ENCODE peak calls at places on chromosome 11, in seven cellular contexts. One of them, this sample, is unnamed.

GRCh38 chr11:78061088-78061920 is 2.4 kb upstream of the THRSP start:
- DNase-seq in esophagus squamous epithelium: no peak
- DNase-seq in NCI-H2029 treated with DMSO at 0.1 percent for 48 hours: no peak
- DNase-seq in A549: no peak
- DNase-seq in GM03348: no peak
- DNase-seq in activated CD4-positive, alpha-beta T cell treated with anti-CD3 and anti-CD28 coated beads, Interleukin-2, amount 50 U/mL, for 48 hours: no peak
- DNase-seq in activated CD8-positive, alpha-beta T cell treated with anti-CD3 and anti-CD28 coated beads, Interleukin-2, amount 10 ng/mL, durations not matched to agents 7 days and 5 days: no peak
- DNase-seq in this sample: no peak

GRCh38 chr11:102384419-102385052 is 37.5 kb downstream of the BIRC2 start:
- DNase-seq in A549: no peak
- DNase-seq in activated CD8-positive, alpha-beta T cell treated with anti-CD3 and anti-CD28 coated beads, Interleukin-2, amount 10 ng/mL, durations not matched to agents 7 days and 5 days: no peak
- DNase-seq in activated CD4-positive, alpha-beta T cell treated with anti-CD3 and anti-CD28 coated beads, Interleukin-2, amount 50 U/mL, for 48 hours: no peak
- DNase-seq in GM03348: no peak
- DNase-seq in esophagus squamous epithelium: no peak
- DNase-seq in NCI-H2029 treated with DMSO at 0.1 percent for 48 hours: no peak
- DNase-seq in this sample: no peak

GRCh38 chr11:74316772-74317505 is 5.5 kb upstream of the P4HA3 start:
- DNase-seq in A549: no peak
- DNase-seq in GM03348: peak
- DNase-seq in activated CD4-positive, alpha-beta T cell treated with anti-CD3 and anti-CD28 coated beads, Interleukin-2, amount 50 U/mL, for 48 hours: no peak
- DNase-seq in NCI-H2029 treated with DMSO at 0.1 percent for 48 hours: no peak
- DNase-seq in esophagus squamous epithelium: no peak
- DNase-seq in activated CD8-positive, alpha-beta T cell treated with anti-CD3 and anti-CD28 coated beads, Interleukin-2, amount 10 ng/mL, durations not matched to agents 7 days and 5 days: no peak
- DNase-seq in this sample: no peak

GRCh38 chr11:8301622-8302021 is 37.9 kb upstream of the LMO1 start:
- DNase-seq in GM03348: no peak
- DNase-seq in activated CD4-positive, alpha-beta T cell treated with anti-CD3 and anti-CD28 coated beads, Interleukin-2, amount 50 U/mL, for 48 hours: no peak
- DNase-seq in activated CD8-positive, alpha-beta T cell treated with anti-CD3 and anti-CD28 coated beads, Interleukin-2, amount 10 ng/mL, durations not matched to agents 7 days and 5 days: no peak
- DNase-seq in esophagus squamous epithelium: no peak
- DNase-seq in NCI-H2029 treated with DMSO at 0.1 percent for 48 hours: no peak
- DNase-seq in A549: no peak
- DNase-seq in this sample: no peak

GRCh38 chr11:72629266-72629665 is 45.0 kb downstream of the PDE2A start:
- DNase-seq in NCI-H2029 treated with DMSO at 0.1 percent for 48 hours: no peak
- DNase-seq in A549: no peak
- DNase-seq in esophagus squamous epithelium: no peak
- DNase-seq in activated CD4-positive, alpha-beta T cell treated with anti-CD3 and anti-CD28 coated beads, Interleukin-2, amount 50 U/mL, for 48 hours: no peak
- DNase-seq in activated CD8-positive, alpha-beta T cell treated with anti-CD3 and anti-CD28 coated beads, Interleukin-2, amount 10 ng/mL, durations not matched to agents 7 days and 5 days: no peak
- DNase-seq in GM03348: peak
- DNase-seq in this sample: no peak

GRCh38 chr11:73998846-73999575 is 9.9 kb downstream of the UCP3 start:
- DNase-seq in esophagus squamous epithelium: no peak
- DNase-seq in activated CD4-positive, alpha-beta T cell treated with anti-CD3 and anti-CD28 coated beads, Interleukin-2, amount 50 U/mL, for 48 hours: no peak
- DNase-seq in A549: no peak
- DNase-seq in GM03348: no peak
- DNase-seq in activated CD8-positive, alpha-beta T cell treated with anti-CD3 and anti-CD28 coated beads, Interleukin-2, amount 10 ng/mL, durations not matched to agents 7 days and 5 days: no peak
- DNase-seq in NCI-H2029 treated with DMSO at 0.1 percent for 48 hours: no peak
- DNase-seq in this sample: no peak

GRCh38 chr11:130163346-130164220 is 4.0 kb downstream of the ST14 start:
- DNase-seq in NCI-H2029 treated with DMSO at 0.1 percent for 48 hours: peak
- DNase-seq in GM03348: no peak
- DNase-seq in activated CD8-positive, alpha-beta T cell treated with anti-CD3 and anti-CD28 coated beads, Interleukin-2, amount 10 ng/mL, durations not matched to agents 7 days and 5 days: no peak
- DNase-seq in esophagus squamous epithelium: no peak
- DNase-seq in A549: no peak
- DNase-seq in activated CD4-positive, alpha-beta T cell treated with anti-CD3 and anti-CD28 coated beads, Interleukin-2, amount 50 U/mL, for 48 hours: no peak
- DNase-seq in this sample: peak

GRCh38 chr11:17607083-17607429 is 60.0 kb downstream of the OTOG start:
- DNase-seq in activated CD8-positive, alpha-beta T cell treated with anti-CD3 and anti-CD28 coated beads, Interleukin-2, amount 10 ng/mL, durations not matched to agents 7 days and 5 days: peak
- DNase-seq in A549: no peak
- DNase-seq in NCI-H2029 treated with DMSO at 0.1 percent for 48 hours: no peak
- DNase-seq in GM03348: no peak
- DNase-seq in activated CD4-positive, alpha-beta T cell treated with anti-CD3 and anti-CD28 coated beads, Interleukin-2, amount 50 U/mL, for 48 hours: no peak
- DNase-seq in esophagus squamous epithelium: no peak
- DNase-seq in this sample: no peak

GRCh38 chr11:133999355-133999754 is 42.6 kb upstream of the IGSF9B start:
- DNase-seq in activated CD8-positive, alpha-beta T cell treated with anti-CD3 and anti-CD28 coated beads, Interleukin-2, amount 10 ng/mL, durations not matched to agents 7 days and 5 days: no peak
- DNase-seq in A549: no peak
- DNase-seq in activated CD4-positive, alpha-beta T cell treated with anti-CD3 and anti-CD28 coated beads, Interleukin-2, amount 50 U/mL, for 48 hours: no peak
- DNase-seq in NCI-H2029 treated with DMSO at 0.1 percent for 48 hours: no peak
- DNase-seq in GM03348: no peak
- DNase-seq in esophagus squamous epithelium: no peak
- DNase-seq in this sample: no peak

GRCh38 chr11:3042496-3043314 is 14.5 kb downstream of the CARS1 start:
- DNase-seq in A549: no peak
- DNase-seq in GM03348: no peak
- DNase-seq in activated CD4-positive, alpha-beta T cell treated with anti-CD3 and anti-CD28 coated beads, Interleukin-2, amount 50 U/mL, for 48 hours: no peak
- DNase-seq in esophagus squamous epithelium: no peak
- DNase-seq in activated CD8-positive, alpha-beta T cell treated with anti-CD3 and anti-CD28 coated beads, Interleukin-2, amount 10 ng/mL, durations not matched to agents 7 days and 5 days: no peak
- DNase-seq in NCI-H2029 treated with DMSO at 0.1 percent for 48 hours: no peak
- DNase-seq in this sample: no peak

This sample was measured in DMS153.